ENCODE peak calls at places on chromosomes 6 and 20, in four cellular contexts. A, J, D and I are unnamed samples.

GRCh38 chr6:5025911-5026819 is 22.3 kb upstream of the RPP40 start:
- DNase-seq in D (no peak), A (peak), J (peak), I (peak)

GRCh38 chr20:22700387-22700786 is 116.0 kb upstream of the FOXA2 start:
- DNase-seq in A (no peak), D (no peak), J (no peak), I (no peak)

GRCh38 chr6:37874726-37875125 is 55.2 kb downstream of the ZFAND3 start:
- DNase-seq in A (no peak), J (no peak), D (no peak), I (no peak)

GRCh38 chr6:47426524-47427302 is 50.9 kb upstream of the CD2AP start:
- DNase-seq in A (no peak), D (no peak), J (no peak), I (no peak)

GRCh38 chr6:17269840-17270239 is 11.3 kb upstream of the RBM24 start:
- DNase-seq in A (no peak), D (no peak), J (no peak), I (no peak)

GRCh38 chr20:42895062-42895461 is 294.6 kb downstream of the PTPRT start:
- DNase-seq in J (no peak), D (no peak), A (no peak), I (no peak)

GRCh38 chr20:407097-407952 is 774 bp upstream of the RBCK1 start:
- DNase-seq in J (peak), A (peak), D (no peak), I (peak)

GRCh38 chr20:41299899-41300298 is 17.6 kb downstream of the ZHX3 start:
- DNase-seq in J (no peak), A (no peak), D (no peak), I (no peak)

GRCh38 chr6:139296927-139297326 is 5.1 kb upstream of the TXLNB start:
- DNase-seq in A (no peak), D (no peak), J (no peak), I (no peak)

GRCh38 chr20:51091564-51092195 is 68.8 kb upstream of the KCNG1 start:
- DNase-seq in J (no peak), A (no peak), D (no peak), I (no peak)

GRCh38 chr6:101818056-101818455 is 424.5 kb downstream of the GRIK2 start:
- DNase-seq in D (no peak), A (no peak), J (no peak), I (no peak)

GRCh38 chr6:7047966-7048365 is 59.8 kb upstream of the RREB1 start:
- DNase-seq in D (no peak), J (no peak), A (peak), I (no peak)

GRCh38 chr6:56713285-56713684 is 70.6 kb upstream of the DST start:
- DNase-seq in D (no peak), A (no peak), J (peak), I (no peak)

GRCh38 chr6:26088344-26088743 is 1.1 kb downstream of the HFE start:
- DNase-seq in A (no peak), D (no peak), J (no peak), I (no peak)

GRCh38 chr6:10441004-10441654 is 26.3 kb upstream of the TFAP2A start:
- DNase-seq in J (peak), D (no peak), A (no peak), I (no peak)

GRCh38 chr6:144331610-144332009 is 46.5 kb downstream of the UTRN start:
- DNase-seq in A (no peak), D (no peak), J (no peak), I (no peak)

GRCh38 chr6:70547313-70547712 is 19.4 kb upstream of the SDHAF4 start:
- DNase-seq in J (no peak), D (no peak), A (no peak), I (no peak)

GRCh38 chr20:12566596-12566995 is 442.2 kb upstream of the SPTLC3 start:
- DNase-seq in D (no peak), J (no peak), A (no peak), I (no peak)

GRCh38 chr6:51989789-51990188 is 97.6 kb downstream of the PKHD1 start:
- DNase-seq in D (no peak), A (no peak), J (no peak), I (no peak)

GRCh38 chr6:159884720-159885119 is 6.1 kb upstream of the MAS1 start:
- DNase-seq in D (no peak), A (no peak), J (no peak), I (no peak)

GRCh38 chr6:81023007-81023582 is 729.4 kb downstream of the TENT5A start:
- DNase-seq in A (no peak), J (no peak), D (no peak), I (no peak)

GRCh38 chr6:36874016-36874442 is 574 bp downstream of the PPIL1 start:
- DNase-seq in D (no peak), A (no peak), J (no peak), I (no peak)

GRCh38 chr20:47540443-47541354 is 39.0 kb downstream of the NCOA3 start:
- DNase-seq in A (peak), J (peak), D (peak), I (no peak)

GRCh38 chr20:9467995-9468394 is 46.4 kb upstream of the LAMP5 start:
- DNase-seq in D (no peak), A (peak), J (peak), I (peak)

GRCh38 chr6:116047173-116047933 is 13.3 kb downstream of the FRK start:
- DNase-seq in A (no peak), D (no peak), J (peak), I (no peak)

GRCh38 chr6:19408331-19408730 is 428.8 kb upstream of the ID4 start:
- DNase-seq in A (no peak), D (no peak), J (no peak), I (no peak)

GRCh38 chr6:101113468-101114260 is 232.5 kb upstream of the ASCC3 start:
- DNase-seq in A (no peak), D (no peak), J (no peak), I (no peak)

GRCh38 chr6:26198626-26199056 is 111.4 kb downstream of the HFE start:
- DNase-seq in J (no peak), D (no peak), A (no peak), I (no peak)

GRCh38 chr6:53348436-53349208 is at the start of gene ELOVL5:
- DNase-seq in D (peak), A (peak), J (peak), I (peak)

GRCh38 chr20:10313215-10313614 is 94.6 kb downstream of the SNAP25 start:
- DNase-seq in D (no peak), J (no peak), A (no peak), I (no peak)

GRCh38 chr6:1609662-1610496 is at the start of gene FOXC1:
- DNase-seq in A (no peak), J (peak), D (no peak), I (peak)

GRCh38 chr6:90472716-90473115 is 114.2 kb downstream of the MAP3K7 start:
- DNase-seq in A (no peak), D (no peak), J (no peak), I (no peak)

GRCh38 chr6:167742719-167743303 is 83.9 kb upstream of the AFDN start:
- DNase-seq in D (no peak), J (peak), A (no peak), I (no peak)

GRCh38 chr6:315921-316752 is 23.9 kb downstream of the DUSP22 start:
- DNase-seq in J (no peak), D (peak), A (no peak), I (no peak)

GRCh38 chr6:139240161-139241010 is 51.4 kb downstream of the TXLNB start:
- DNase-seq in J (no peak), D (no peak), A (no peak), I (no peak)

GRCh38 chr20:61757678-61758555 is 307.8 kb downstream of the TAF4 start:
- DNase-seq in J (no peak), A (no peak), D (no peak), I (no peak)

GRCh38 chr6:154403803-154404202 is 47.2 kb upstream of the IPCEF1 start:
- DNase-seq in J (no peak), A (no peak), D (no peak), I (no peak)

GRCh38 chr6:5529733-5530132 is 268.4 kb downstream of the FARS2 start:
- DNase-seq in J (no peak), D (no peak), A (no peak), I (no peak)

GRCh38 chr6:152004896-152005295 is 197.4 kb downstream of the ESR1 start:
- DNase-seq in A (no peak), D (no peak), J (no peak), I (no peak)

GRCh38 chr6:138689849-138690248 is 83.7 kb upstream of the CCDC28A start:
- DNase-seq in J (no peak), A (no peak), D (no peak), I (no peak)

GRCh38 chr20:57849126-57849867 is 139.5 kb upstream of the PMEPA1 start:
- DNase-seq in J (no peak), D (no peak), A (no peak), I (no peak)

GRCh38 chr20:57848282-57848681 is 138.5 kb upstream of the PMEPA1 start:
- DNase-seq in A (no peak), D (no peak), J (no peak), I (no peak)

GRCh38 chr20:57849868-57850215 is 140.0 kb upstream of the PMEPA1 start:
- DNase-seq in A (no peak), J (no peak), D (no peak), I (no peak)

GRCh38 chr20:57844626-57845596 is 135.1 kb upstream of the PMEPA1 start:
- DNase-seq in D (no peak), J (no peak), A (no peak), I (no peak)

GRCh38 chr20:57847104-57847503 is 137.3 kb upstream of the PMEPA1 start:
- DNase-seq in J (no peak), D (no peak), A (no peak), I (no peak)
- TF ChIP-seq ETV6 in J (no peak), D (no peak), A (no peak), I (no peak)

GRCh38 chr6:107310362-107310761 is 149.0 kb downstream of the PDSS2 start:
- DNase-seq in D (no peak), A (no peak), J (no peak), I (no peak)

GRCh38 chr6:107305391-107305790 is 154.0 kb downstream of the PDSS2 start:
- DNase-seq in A (no peak), J (no peak), D (no peak), I (no peak)

GRCh38 chr6:107308676-107309075 is 150.7 kb downstream of the PDSS2 start:
- DNase-seq in D (no peak), A (no peak), J (no peak), I (no peak)

GRCh38 chr6:107304421-107305025 is 154.8 kb downstream of the PDSS2 start:
- DNase-seq in A (no peak), D (no peak), J (no peak), I (no peak)
- TF ChIP-seq CBFB in A (no peak), D (no peak), J (no peak), I (no peak)

GRCh38 chr20:6765469-6766058 is 1.9 kb upstream of the BMP2 start:
- DNase-seq in J (peak), D (no peak), A (peak), I (no peak)

GRCh38 chr20:6766433-6766832 is 1.1 kb upstream of the BMP2 start:
- DNase-seq in J (no peak), D (no peak), A (no peak), I (no peak)

GRCh38 chr20:6767536-6768227 is at the start of gene BMP2:
- DNase-seq in D (no peak), J (no peak), A (peak), I (peak)

GRCh38 chr20:6767166-6767535 is 335 bp upstream of the BMP2 start:
- DNase-seq in A (no peak), D (no peak), J (no peak), I (peak)

DNA sequence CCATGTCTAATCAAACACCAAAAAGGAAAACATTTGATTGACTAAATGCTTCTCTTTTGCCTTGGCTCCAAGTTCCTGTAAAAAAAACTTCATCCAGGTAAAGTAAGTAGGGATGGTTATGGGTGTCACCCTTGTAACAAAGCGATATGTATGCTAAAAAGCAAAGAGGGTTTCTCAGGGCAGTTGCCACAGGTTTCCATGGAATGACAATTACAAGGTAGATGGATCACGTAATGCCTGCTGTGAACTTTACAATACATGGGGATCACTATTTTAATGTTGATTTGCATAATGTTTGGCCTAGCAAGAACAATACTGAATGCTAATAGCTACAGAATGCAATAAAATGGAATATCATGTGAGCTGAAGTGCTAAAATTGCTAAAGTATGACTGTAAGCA is 2.9 kb upstream of the BMP2 start:
- DNase-seq in J (no peak), A (no peak), D (no peak), I (no peak)
- TF ChIP-seq SP1 in J (no peak), A (no peak), D (no peak), I (no peak)

DNA sequence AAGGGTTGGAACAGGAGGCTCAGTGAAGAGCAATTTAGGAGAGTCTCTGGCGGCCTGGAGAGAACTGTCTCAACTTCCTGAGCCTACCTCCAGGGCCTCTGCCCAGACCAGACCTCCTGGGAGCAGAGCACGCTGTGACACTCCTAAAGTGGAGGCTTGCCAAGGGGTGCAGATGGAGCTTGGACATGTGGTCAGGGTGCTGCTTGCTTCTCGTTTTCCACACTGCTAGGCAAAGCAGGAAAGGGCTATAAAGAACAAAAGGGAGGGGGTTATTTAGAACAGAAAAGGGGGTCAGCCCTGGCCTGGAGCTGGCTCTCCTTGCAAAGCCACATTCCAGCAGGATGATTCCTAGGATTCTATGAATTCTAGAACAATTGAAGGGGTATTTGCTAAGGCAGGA is 145.7 kb upstream of the GGTLC1 start:
- DNase-seq in A (no peak), J (no peak), D (no peak), I (no peak)
- TF ChIP-seq ETV6 in A (no peak), J (no peak), D (no peak), I (no peak)